ENCODE peak calls at places on chromosomes 3 and 15, in ten cellular contexts. U is WERI-Rb-1; L is heart right ventricle; W is esophagus squamous epithelium; Z is gastrocnemius medialis; X is astrocyte of the spinal cord; T is choroid plexus epithelial cell; V is Panc1; Y is uterus; F is CD4-positive, CD25-positive, alpha-beta regulatory T cell. K is an unnamed sample.

GRCh38 chr3:172038823-172039222 is 555 bp upstream of the FNDC3B start:
- DNase-seq in F (no peak), X (no peak), V (no peak), Z (peak), L (no peak), T (peak), Y (peak), U (no peak), W (no peak), K (no peak)

GRCh38 chr15:85312486-85312885 is 67.9 kb upstream of the AKAP13 start:
- DNase-seq in X (peak), Y (no peak), F (peak), T (peak), W (no peak), L (no peak), Z (no peak), U (peak), V (no peak), K (no peak)

GRCh38 chr3:192887047-192887446 is 30.6 kb downstream of the MB21D2 start:
- DNase-seq in W (no peak), T (peak), L (no peak), F (peak), V (peak), U (no peak), X (peak), Y (no peak), Z (no peak), K (no peak)

GRCh38 chr15:65856821-65857455 is 12.4 kb upstream of the RAB11A start:
- DNase-seq in X (peak), L (peak), W (no peak), U (peak), Y (peak), F (peak), T (peak), V (no peak), Z (peak), K (peak)

GRCh38 chr3:106518516-106518915 is 649.7 kb upstream of the CBLB start:
- DNase-seq in L (no peak), X (peak), V (no peak), F (no peak), T (peak), U (no peak), Z (no peak), W (no peak), Y (no peak), K (no peak)

GRCh38 chr15:56076651-56077050 is 83.2 kb upstream of the NEDD4 start:
- DNase-seq in F (no peak), Z (no peak), U (no peak), Y (no peak), L (no peak), X (no peak), T (no peak), V (no peak), W (no peak), K (no peak)

GRCh38 chr3:106688463-106688862 is 688.8 kb upstream of the CCDC54 start:
- DNase-seq in L (no peak), W (no peak), F (no peak), Z (peak), U (no peak), T (peak), Y (no peak), X (peak), V (no peak), K (no peak)

GRCh38 chr15:87954783-87955182 is 301.8 kb downstream of the NTRK3 start:
- DNase-seq in F (no peak), X (no peak), U (no peak), V (no peak), W (no peak), T (no peak), Z (no peak), L (no peak), Y (no peak), K (no peak)

GRCh38 chr3:127000128-127000527 is 17.2 kb downstream of the PLXNA1 start:
- DNase-seq in U (no peak), Z (no peak), V (no peak), F (no peak), T (no peak), X (no peak), Y (no peak), W (no peak), L (no peak), K (no peak)

GRCh38 chr15:62444104-62445027 is 279.3 kb upstream of the C2CD4B start:
- DNase-seq in U (no peak), X (peak), Y (peak), L (no peak), Z (no peak), W (no peak), F (no peak), V (peak), T (peak), K (no peak)

GRCh38 chr15:50687302-50687902 is 805 bp upstream of the TRPM7 start:
- DNase-seq in F (peak), L (no peak), T (no peak), Y (no peak), X (no peak), Z (no peak), W (no peak), V (no peak), U (no peak), K (no peak)

GRCh38 chr15:62211348-62211747 is 46.3 kb upstream of the C2CD4B start:
- DNase-seq in U (no peak), W (no peak), T (no peak), V (no peak), Y (no peak), F (no peak), Z (no peak), L (no peak), X (no peak), K (no peak)

GRCh38 chr3:116647955-116648354 is 61.6 kb upstream of the TUSC7 start:
- DNase-seq in U (no peak), T (no peak), L (no peak), X (no peak), F (no peak), V (no peak), Y (no peak), W (no peak), Z (no peak), K (no peak)

GRCh38 chr15:62450061-62450460 is 285.0 kb upstream of the C2CD4B start:
- DNase-seq in F (no peak), L (no peak), Z (no peak), W (no peak), V (no peak), U (no peak), Y (no peak), X (no peak), T (no peak), K (no peak)

GRCh38 chr3:45055411-45056143 is 29.5 kb downstream of the CLEC3B start:
- DNase-seq in V (no peak), U (peak), W (no peak), X (peak), Y (no peak), T (peak), F (peak), L (no peak), Z (no peak), K (no peak)

GRCh38 chr15:89218531-89218930 is 2.8 kb downstream of the RLBP1 start:
- DNase-seq in X (no peak), V (no peak), W (no peak), Y (no peak), L (no peak), T (no peak), Z (no peak), U (no peak), F (no peak), K (no peak)

GRCh38 chr3:119240101-119240581 is 537 bp downstream of the B4GALT4 start:
- DNase-seq in T (peak), U (no peak), X (peak), Y (peak), V (no peak), F (peak), W (no peak), Z (peak), L (peak), K (no peak)

GRCh38 chr3:121508384-121508783 is 37.4 kb downstream of the POLQ start:
- DNase-seq in V (no peak), Z (no peak), F (no peak), L (no peak), X (no peak), Y (no peak), W (no peak), U (no peak), T (no peak), K (no peak)

GRCh38 chr3:127791221-127791913 is 30.9 kb downstream of the MGLL start:
- DNase-seq in W (no peak), V (no peak), Y (no peak), U (peak), F (peak), Z (peak), T (peak), L (no peak), X (peak), K (no peak)

GRCh38 chr3:59052803-59053411 is 3.1 kb upstream of the CFAP20DC start:
- DNase-seq in Z (no peak), W (no peak), L (no peak), X (peak), F (peak), U (no peak), T (peak), V (no peak), Y (no peak), K (no peak)

GRCh38 chr15:60235951-60236710 is 161.7 kb downstream of the ANXA2 start:
- DNase-seq in Z (no peak), U (no peak), X (no peak), W (no peak), Y (no peak), L (no peak), V (no peak), T (no peak), F (no peak), K (no peak)

GRCh38 chr3:53820756-53821580 is 25.3 kb downstream of the CHDH start:
- DNase-seq in V (no peak), Z (peak), W (no peak), F (no peak), T (no peak), Y (no peak), L (no peak), X (no peak), U (no peak), K (no peak)

GRCh38 chr3:111338059-111338698 is 203.8 kb upstream of the CD96 start:
- DNase-seq in W (no peak), U (peak), Y (no peak), Z (no peak), T (peak), V (no peak), F (peak), L (peak), X (peak), K (no peak)

GRCh38 chr3:134486577-134487041 is 752 bp downstream of the CEP63 start:
- DNase-seq in Y (no peak), X (peak), U (no peak), Z (no peak), W (no peak), T (peak), L (no peak), F (peak), V (no peak), K (no peak)

GRCh38 chr15:62506217-62506805 is 341.2 kb upstream of the C2CD4B start:
- DNase-seq in F (no peak), W (no peak), Z (no peak), U (no peak), V (peak), L (peak), Y (no peak), T (peak), X (peak), K (no peak)

GRCh38 chr15:62515696-62516395 is 350.8 kb upstream of the C2CD4B start:
- DNase-seq in Z (peak), V (no peak), F (no peak), U (no peak), L (no peak), X (no peak), Y (no peak), T (no peak), W (no peak), K (no peak)

GRCh38 chr15:68488966-68489365 is 57.0 kb upstream of the ITGA11 start:
- DNase-seq in V (no peak), Z (no peak), T (no peak), L (no peak), W (no peak), Y (no peak), F (no peak), U (no peak), X (no peak), K (no peak)

GRCh38 chr15:57611938-57612337 is 20.2 kb downstream of the MYZAP start:
- DNase-seq in W (no peak), Z (peak), T (peak), X (peak), F (no peak), L (peak), V (no peak), Y (peak), U (no peak), K (peak)

GRCh38 chr3:38019658-38020341 is 9.6 kb downstream of the PLCD1 start:
- DNase-seq in Y (no peak), Z (no peak), U (no peak), F (no peak), L (peak), T (no peak), X (no peak), V (no peak), W (no peak), K (no peak)

GRCh38 chr15:79028411-79028964 is 62.1 kb downstream of the RASGRF1 start:
- DNase-seq in X (peak), T (peak), W (no peak), U (peak), L (peak), V (peak), Y (no peak), Z (no peak), F (peak), K (peak)

GRCh38 chr3:126180477-126181397 is at the start of gene ALDH1L1:
- DNase-seq in X (peak), V (no peak), W (peak), Z (peak), F (no peak), U (peak), L (peak), Y (peak), T (peak), K (peak)

GRCh38 chr3:39202094-39202493 is 9.7 kb upstream of the XIRP1 start:
- DNase-seq in W (no peak), L (no peak), U (no peak), V (no peak), T (peak), X (no peak), Y (no peak), Z (no peak), F (no peak), K (no peak)

GRCh38 chr3:134364061-134364935 is 9.9 kb downstream of the AMOTL2 start:
- DNase-seq in L (peak), V (no peak), T (peak), Y (peak), U (peak), X (peak), W (peak), F (peak), Z (peak), K (peak)

GRCh38 chr15:85581495-85581894 is 201.1 kb downstream of the AKAP13 start:
- DNase-seq in U (no peak), X (no peak), Z (peak), L (peak), V (no peak), T (no peak), Y (peak), W (no peak), F (peak), K (peak)

GRCh38 chr3:66200147-66200546 is 20.7 kb upstream of the SLC25A26 start:
- DNase-seq in X (no peak), W (no peak), T (no peak), F (no peak), V (no peak), U (no peak), L (no peak), Y (no peak), Z (no peak), K (no peak)

GRCh38 chr3:104717828-104718196 is 648.9 kb upstream of the ALCAM start:
- DNase-seq in Y (no peak), T (peak), V (no peak), X (no peak), L (no peak), U (no peak), Z (no peak), W (no peak), F (no peak), K (no peak)

GRCh38 chr3:45693941-45694521 is 4.8 kb downstream of the SACM1L start:
- DNase-seq in X (no peak), Y (no peak), U (no peak), W (no peak), V (no peak), Z (no peak), T (peak), F (peak), L (no peak), K (no peak)

GRCh38 chr3:126468028-126468891 is 7.4 kb downstream of the ZXDC start:
- DNase-seq in Z (peak), U (no peak), V (no peak), Y (peak), L (no peak), W (no peak), X (no peak), T (peak), F (no peak), K (peak)

GRCh38 chr15:99507732-99508571 is 57.8 kb upstream of the MEF2A start:
- DNase-seq in V (no peak), Y (peak), T (no peak), W (no peak), F (no peak), Z (peak), X (peak), U (no peak), L (peak), K (no peak)
- H3K4me3 ChIP-seq in V (no peak), Y (no peak), T (peak), W (peak), F (no peak), Z (peak), X (no peak), U (no peak), L (no peak), K (no peak)

DNA sequence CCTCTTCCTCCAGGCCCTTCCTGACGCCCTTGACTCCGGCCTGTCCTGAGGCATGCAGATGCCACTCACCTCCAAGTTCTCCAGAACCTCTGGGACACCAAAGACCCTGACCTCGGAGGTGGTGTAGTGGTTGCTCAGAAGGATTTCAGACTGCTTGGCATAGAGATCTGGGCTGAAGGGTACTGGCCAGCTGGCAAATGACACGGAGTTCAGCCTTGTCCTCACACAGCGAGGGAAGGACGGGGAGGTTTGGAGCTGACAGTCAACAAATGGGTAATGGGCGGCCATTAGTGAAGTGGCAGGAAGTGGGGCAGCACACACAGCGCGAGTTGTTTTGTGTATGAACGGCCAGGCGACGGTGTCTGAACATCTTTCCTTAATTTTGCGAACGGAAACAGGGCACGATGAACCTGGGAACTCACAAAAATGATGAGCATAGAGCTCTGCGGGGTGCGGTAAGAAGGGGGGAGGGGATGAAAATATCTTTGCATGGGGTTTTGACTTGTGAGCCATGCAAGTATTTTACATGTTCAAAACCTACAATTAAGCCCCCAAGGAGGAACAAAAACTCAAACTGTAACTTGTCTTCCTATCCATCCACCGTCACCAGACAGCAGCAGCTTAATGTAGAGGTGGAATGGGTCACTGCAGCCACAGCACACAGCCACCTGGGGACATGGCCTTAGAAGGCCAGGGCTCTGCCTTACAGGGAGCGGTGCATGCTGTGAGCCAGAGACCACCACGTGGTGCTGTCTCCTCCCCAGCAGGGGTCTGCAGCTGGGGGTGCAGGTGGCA is 43.6 kb upstream of the RPL32 start:
- DNase-seq in W (no peak), L (no peak), T (no peak), X (no peak), Y (no peak), F (no peak), Z (no peak), U (no peak), V (no peak), K (no peak)
- H3K4me3 ChIP-seq in W (no peak), L (no peak), T (no peak), X (no peak), Y (no peak), F (no peak), Z (no peak), U (no peak), V (no peak), K (no peak)

GRCh38 chr3:120432105-120432860 is 18.5 kb downstream of the FSTL1 start:
- DNase-seq in L (no peak), F (no peak), W (no peak), T (peak), V (no peak), U (no peak), Z (no peak), X (peak), Y (no peak), K (no peak)
- H3K4me3 ChIP-seq in L (no peak), F (no peak), W (no peak), T (no peak), V (no peak), U (no peak), Z (no peak), X (no peak), Y (no peak), K (no peak)

GRCh38 chr3:195905970-195906864 is 2.1 kb downstream of the TNK2 start:
- DNase-seq in X (peak), Z (peak), W (no peak), L (no peak), V (no peak), Y (no peak), F (peak), T (peak), U (no peak), K (no peak)
- H3K4me3 ChIP-seq in X (no peak), Z (peak), W (peak), L (no peak), V (peak), Y (no peak), F (peak), T (no peak), U (no peak), K (peak)

DNA sequence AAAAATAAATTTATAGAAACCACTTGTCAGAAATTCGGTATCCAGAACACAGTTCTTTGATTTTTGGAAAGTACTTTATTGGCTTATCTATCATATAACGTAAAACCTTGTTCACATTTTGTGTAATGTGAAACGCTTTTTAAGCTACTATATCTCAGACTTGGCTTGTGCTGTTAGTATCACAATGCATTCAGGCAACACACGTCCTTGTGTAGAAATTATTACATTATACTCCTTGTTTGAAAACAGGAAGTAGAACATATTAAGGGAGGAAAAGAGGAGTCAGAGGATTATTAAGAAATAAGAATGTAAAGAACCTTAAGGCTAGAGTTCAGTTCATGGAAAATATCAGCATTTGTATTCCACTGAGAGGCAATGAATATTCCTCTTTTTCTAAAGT is 1.6 kb downstream of the DNAJC13 start:
- DNase-seq in Y (no peak), T (peak), X (peak), W (no peak), U (no peak), F (no peak), V (no peak), Z (no peak), L (no peak), K (no peak)
- H3K4me3 ChIP-seq in Y (no peak), T (peak), X (peak), W (peak), U (peak), F (peak), V (peak), Z (no peak), L (peak), K (peak)

GRCh38 chr3:58020740-58021071 is 12.5 kb downstream of the FLNB start:
- DNase-seq in U (no peak), W (no peak), V (no peak), X (no peak), T (no peak), F (no peak), Z (no peak), L (no peak), Y (no peak), K (no peak)
- H3K4me3 ChIP-seq in U (no peak), W (no peak), V (no peak), X (no peak), T (no peak), F (no peak), Z (no peak), L (no peak), Y (no peak), K (no peak)

DNA sequence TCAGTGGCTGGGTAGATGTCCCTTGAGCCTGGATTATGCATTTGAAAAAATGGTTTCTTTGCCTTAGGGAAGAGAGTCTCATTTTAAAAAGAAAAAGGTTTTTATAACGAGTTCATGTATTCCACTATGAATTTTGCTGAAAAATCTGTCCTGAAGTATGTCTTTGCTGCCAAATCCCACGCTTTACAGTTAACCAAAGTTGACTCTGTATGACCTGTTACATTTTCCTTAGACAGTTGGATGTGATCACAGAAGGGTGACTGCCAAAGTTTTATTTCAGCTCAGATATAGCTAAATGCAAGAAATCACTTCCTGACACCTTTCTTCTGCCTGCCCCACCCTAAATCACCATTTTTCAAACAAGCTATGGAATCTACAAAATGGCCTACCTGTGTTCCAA is 73.5 kb downstream of the FILIP1L start:
- DNase-seq in Y (no peak), W (no peak), U (no peak), T (peak), X (no peak), L (peak), Z (no peak), V (no peak), F (no peak), K (no peak)
- H3K4me3 ChIP-seq in Y (no peak), W (no peak), U (no peak), T (no peak), X (no peak), L (no peak), Z (no peak), V (no peak), F (no peak), K (no peak)

K was measured in lower lobe of right lung.